ENCODE peak calls at places on chromosomes 1 and 21, in five cellular contexts. L is HS-27A; V is GM23248; J is occipital lobe; T is central memory CD8-positive, alpha-beta T cell. P is an unnamed sample.
A peak's percentile ranks its signal among the peaks of the same experiment; 100 is the strongest.

GRCh38 chr1:204268101-204268500 is 54.3 kb upstream of the GOLT1A start:
- DNase-seq in T (no peak), V (no peak), L (no peak), J (no peak), P (no peak)

GRCh38 chr1:169124459-169124858 is 18.0 kb downstream of the ATP1B1 start:
- DNase-seq in T (no peak), V (no peak), J (no peak), L (no peak), P (no peak)

GRCh38 chr1:209797978-209798639 is 7.8 kb downstream of the IRF6 start:
- DNase-seq in L (peak; percentile 22), T (no peak), V (peak; percentile 75), J (no peak), P (no peak)

GRCh38 chr1:100422065-100422464 is 69.8 kb downstream of the CDC14A start:
- DNase-seq in V (no peak), L (no peak), T (no peak), J (no peak), P (no peak)

GRCh38 chr1:167447521-167448136 is 70.7 kb downstream of the CD247 start:
- DNase-seq in V (no peak), T (no peak), L (no peak), J (no peak), P (peak; percentile 83)

GRCh38 chr1:10724052-10724494 is 72.4 kb downstream of the CASZ1 start:
- DNase-seq in T (no peak), J (no peak), V (peak; percentile 50), L (peak; percentile 27), P (no peak)

GRCh38 chr1:205949753-205950152 is 6.5 kb upstream of the SLC26A9 start:
- DNase-seq in V (no peak), T (no peak), J (no peak), L (no peak), P (no peak)

GRCh38 chr21:25624511-25624910 is 14.5 kb upstream of the JAM2 start:
- DNase-seq in T (no peak), L (no peak), V (no peak), J (no peak), P (no peak)

GRCh38 chr1:56017336-56017735 is 562.0 kb downstream of the PLPP3 start:
- DNase-seq in L (no peak), V (no peak), T (no peak), J (no peak), P (no peak)

GRCh38 chr21:44012474-44013379 is 618 bp downstream of the TRAPPC10 start:
- DNase-seq in T (peak; percentile 70), L (no peak), J (peak; percentile 57), V (peak; percentile 71), P (peak; percentile 91)